ENCODE peak calls at places on chromosome 13, in five cellular contexts. U, L, W, D and Y are unnamed samples.

GRCh38 chr13:76709851-76710250 is 176.4 kb downstream of the KCTD12 start:
- DNase-seq in U (no peak), L (no peak), W (no peak), D (no peak), Y (no peak)

GRCh38 chr13:68540244-68540643 is 1310.1 kb upstream of the PCDH9 start:
- DNase-seq in U (no peak), L (no peak), W (no peak), D (no peak), Y (no peak)

GRCh38 chr13:40452741-40453665 is 213.4 kb downstream of the FOXO1 start:
- DNase-seq in U (no peak), L (no peak), W (peak), D (no peak), Y (no peak)

GRCh38 chr13:114142640-114143490 is 10.4 kb upstream of the RASA3 start:
- DNase-seq in U (peak), L (no peak), W (no peak), D (no peak), Y (no peak)

GRCh38 chr13:41428155-41428554 is 29.2 kb upstream of the RGCC start:
- DNase-seq in U (no peak), L (peak), W (no peak), D (no peak), Y (peak)

GRCh38 chr13:58324130-58324529 is 692.6 kb downstream of the PCDH17 start:
- DNase-seq in U (no peak), L (no peak), W (no peak), D (no peak), Y (no peak)

GRCh38 chr13:95067303-95067702 is 233.9 kb downstream of the ABCC4 start:
- DNase-seq in U (no peak), L (no peak), W (no peak), D (peak), Y (no peak)

GRCh38 chr13:68713394-68713793 is 1394.2 kb upstream of the ATXN8OS start:
- DNase-seq in U (no peak), L (no peak), W (no peak), D (no peak), Y (no peak)

GRCh38 chr13:80000679-80001509 is 340.0 kb downstream of the SPRY2 start:
- DNase-seq in U (no peak), L (no peak), W (no peak), D (no peak), Y (no peak)

GRCh38 chr13:74210693-74211393 is 76.6 kb upstream of the KLF12 start:
- DNase-seq in U (no peak), L (no peak), W (peak), D (no peak), Y (no peak)

GRCh38 chr13:112592647-112593046 is 4.7 kb upstream of the TUBGCP3 start:
- DNase-seq in U (no peak), L (no peak), W (no peak), D (no peak), Y (no peak)

GRCh38 chr13:51370116-51370515 is 30.6 kb downstream of the SERPINE3 start:
- DNase-seq in U (no peak), L (no peak), W (peak), D (no peak), Y (no peak)

GRCh38 chr13:108624108-108624507 is 5.3 kb upstream of the MYO16 start:
- DNase-seq in U (no peak), L (no peak), W (no peak), D (no peak), Y (no peak)

GRCh38 chr13:110412132-110412912 is 105.2 kb downstream of the COL4A2 start:
- DNase-seq in U (peak), L (peak), W (peak), D (peak), Y (peak)

GRCh38 chr13:51122868-51123267 is 11.8 kb upstream of the C13orf42 start:
- DNase-seq in U (no peak), L (no peak), W (no peak), D (peak), Y (no peak)

GRCh38 chr13:40986328-40986856 is 32.7 kb downstream of the ELF1 start:
- DNase-seq in U (no peak), L (no peak), W (peak), D (no peak), Y (no peak)

GRCh38 chr13:43977911-43978310 is 98.2 kb downstream of the LACC1 start:
- DNase-seq in U (no peak), L (no peak), W (no peak), D (peak), Y (no peak)

GRCh38 chr13:106535552-106536243 is at the start of gene EFNB2:
- DNase-seq in U (peak), L (peak), W (peak), D (no peak), Y (peak)

GRCh38 chr13:108915634-108916497 is 286.5 kb downstream of the MYO16 start:
- DNase-seq in U (peak), L (peak), W (peak), D (peak), Y (no peak)

GRCh38 chr13:100382787-100383186 is 205.8 kb downstream of the GGACT start:
- DNase-seq in U (no peak), L (no peak), W (peak), D (no peak), Y (no peak)

GRCh38 chr13:59332966-59333365 is 830.8 kb downstream of the DIAPH3 start:
- DNase-seq in U (no peak), L (no peak), W (no peak), D (no peak), Y (no peak)

GRCh38 chr13:20401958-20402856 is 123.5 kb downstream of the CRYL1 start:
- DNase-seq in U (no peak), L (no peak), W (peak), D (no peak), Y (peak)

GRCh38 chr13:92074658-92075057 is 676.2 kb downstream of the GPC5 start:
- DNase-seq in U (no peak), L (no peak), W (peak), D (no peak), Y (no peak)

GRCh38 chr13:93957371-93957770 is 522.1 kb downstream of the DCT start:
- DNase-seq in U (no peak), L (no peak), W (no peak), D (no peak), Y (no peak)

GRCh38 chr13:111519490-111520170 is 199.2 kb downstream of the TEX29 start:
- DNase-seq in U (no peak), L (no peak), W (no peak), D (no peak), Y (no peak)

GRCh38 chr13:94658926-94659649 is 53.3 kb downstream of the SOX21 start:
- DNase-seq in U (no peak), L (no peak), W (peak), D (no peak), Y (no peak)

GRCh38 chr13:99471231-99472202 is 29.8 kb upstream of the TM9SF2 start:
- DNase-seq in U (no peak), L (no peak), W (no peak), D (no peak), Y (no peak)

GRCh38 chr13:34066344-34066743 is 248.4 kb downstream of the RFC3 start:
- DNase-seq in U (no peak), L (no peak), W (no peak), D (no peak), Y (no peak)

GRCh38 chr13:49410006-49410405 is 33.9 kb downstream of the CAB39L start:
- DNase-seq in U (no peak), L (no peak), W (peak), D (no peak), Y (no peak)

GRCh38 chr13:114101325-114101821 is 31.1 kb downstream of the RASA3 start:
- DNase-seq in U (peak), L (no peak), W (no peak), D (no peak), Y (no peak)

GRCh38 chr13:111667757-111668156 is 347.3 kb downstream of the TEX29 start:
- DNase-seq in U (no peak), L (no peak), W (no peak), D (no peak), Y (peak)

GRCh38 chr13:91817250-91817649 is 418.8 kb downstream of the GPC5 start:
- DNase-seq in U (no peak), L (no peak), W (peak), D (no peak), Y (no peak)

GRCh38 chr13:99275093-99275469 is 16.9 kb upstream of the GPR18 start:
- DNase-seq in U (no peak), L (no peak), W (peak), D (no peak), Y (no peak)

GRCh38 chr13:80716610-80717081 is 375.7 kb upstream of the SPRY2 start:
- DNase-seq in U (peak), L (peak), W (peak), D (no peak), Y (no peak)

GRCh38 chr13:60759499-60759898 is 362.5 kb downstream of the TDRD3 start:
- DNase-seq in U (no peak), L (no peak), W (peak), D (no peak), Y (no peak)

GRCh38 chr13:60755380-60756163 is 358.6 kb downstream of the TDRD3 start:
- DNase-seq in U (no peak), L (no peak), W (no peak), D (no peak), Y (no peak)

GRCh38 chr13:60758637-60759036 is 361.6 kb downstream of the TDRD3 start:
- DNase-seq in U (no peak), L (no peak), W (no peak), D (no peak), Y (no peak)

GRCh38 chr13:60756306-60756705 is 359.3 kb downstream of the TDRD3 start:
- DNase-seq in U (no peak), L (no peak), W (no peak), D (no peak), Y (no peak)

DNA sequence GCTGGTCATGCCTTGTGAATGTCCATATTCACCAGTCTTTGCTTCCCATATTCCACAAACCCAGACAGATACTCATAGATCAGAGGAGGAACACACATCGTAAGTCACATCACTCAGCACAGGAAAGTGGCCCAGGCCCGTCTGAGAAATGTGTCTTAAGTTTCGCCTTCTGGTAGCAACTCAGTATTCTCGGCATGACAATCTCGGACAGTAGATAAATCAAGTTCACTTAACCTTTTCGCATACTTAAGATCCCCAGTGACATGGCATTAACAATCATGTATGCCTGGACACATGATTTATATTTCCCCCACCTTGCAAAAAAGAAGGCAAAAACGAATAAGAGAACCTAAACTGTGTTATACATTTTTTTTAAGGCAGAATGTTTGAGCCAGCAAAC is 360.5 kb downstream of the TDRD3 start:
- DNase-seq in U (no peak), L (no peak), W (no peak), D (no peak), Y (no peak)
- TF ChIP-seq CTCF in U (no peak), L (no peak), W (no peak), D (no peak), Y (no peak)

DNA sequence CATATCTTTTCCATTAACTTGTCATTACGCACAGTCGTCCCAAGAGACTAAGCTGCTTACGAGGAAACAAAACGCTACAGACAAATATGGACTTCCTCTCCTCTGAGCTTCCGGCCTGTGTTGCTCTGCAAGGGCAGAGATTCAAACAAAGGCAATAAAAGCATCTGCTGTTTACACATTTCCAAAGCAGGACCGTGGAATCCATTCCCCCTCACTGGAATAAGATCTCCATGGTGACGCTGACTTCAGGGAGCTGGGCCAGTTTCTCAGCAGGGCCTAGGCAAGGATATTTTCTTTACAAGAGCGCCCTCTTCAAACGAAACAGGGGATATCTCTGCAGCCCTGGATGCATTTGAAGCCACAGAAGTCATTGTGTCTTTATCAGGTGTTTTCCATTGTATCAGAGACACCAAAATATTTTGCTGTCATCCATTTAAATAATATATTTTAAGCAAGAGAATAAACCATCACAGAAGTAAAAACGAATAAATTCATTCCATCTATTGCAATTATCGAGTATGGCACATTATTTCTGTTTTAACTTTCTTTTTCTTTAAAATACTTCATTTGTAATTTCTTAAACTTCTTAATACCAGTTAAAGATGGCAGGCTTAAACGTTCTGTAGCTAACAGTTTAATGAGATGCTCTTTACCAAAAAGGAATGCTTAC is 177.5 kb downstream of the DCLK1 start:
- DNase-seq in U (peak), L (peak), W (peak), D (peak), Y (peak)
- TF ChIP-seq CTCF in U (peak), L (peak), W (peak), D (peak), Y (peak)

GRCh38 chr13:42733046-42733445 is 48.3 kb upstream of the FAM216B start:
- DNase-seq in U (no peak), L (no peak), W (no peak), D (no peak), Y (no peak)

GRCh38 chr13:42722883-42723539 is 58.4 kb upstream of the FAM216B start:
- DNase-seq in U (no peak), L (no peak), W (no peak), D (no peak), Y (no peak)

GRCh38 chr13:42729857-42730402 is 51.5 kb upstream of the FAM216B start:
- DNase-seq in U (no peak), L (no peak), W (no peak), D (no peak), Y (no peak)

GRCh38 chr13:42732073-42732472 is 49.3 kb upstream of the FAM216B start:
- DNase-seq in U (no peak), L (no peak), W (no peak), D (no peak), Y (no peak)

GRCh38 chr13:42728507-42729180 is 52.7 kb upstream of the FAM216B start:
- DNase-seq in U (no peak), L (no peak), W (peak), D (no peak), Y (no peak)
- TF ChIP-seq CTCF in U (no peak), L (no peak), W (no peak), D (no peak), Y (no peak)

GRCh38 chr13:52706074-52706473 is 33.5 kb downstream of the CNMD start:
- DNase-seq in U (no peak), L (no peak), W (no peak), D (no peak), Y (no peak)

GRCh38 chr13:52711277-52711676 is 28.3 kb downstream of the CNMD start:
- DNase-seq in U (no peak), L (no peak), W (no peak), D (no peak), Y (no peak)

GRCh38 chr13:52703482-52703881 is 36.1 kb downstream of the CNMD start:
- DNase-seq in U (no peak), L (no peak), W (no peak), D (no peak), Y (no peak)

GRCh38 chr13:52701728-52702480 is 37.7 kb downstream of the CNMD start:
- DNase-seq in U (no peak), L (no peak), W (no peak), D (no peak), Y (no peak)

DNA sequence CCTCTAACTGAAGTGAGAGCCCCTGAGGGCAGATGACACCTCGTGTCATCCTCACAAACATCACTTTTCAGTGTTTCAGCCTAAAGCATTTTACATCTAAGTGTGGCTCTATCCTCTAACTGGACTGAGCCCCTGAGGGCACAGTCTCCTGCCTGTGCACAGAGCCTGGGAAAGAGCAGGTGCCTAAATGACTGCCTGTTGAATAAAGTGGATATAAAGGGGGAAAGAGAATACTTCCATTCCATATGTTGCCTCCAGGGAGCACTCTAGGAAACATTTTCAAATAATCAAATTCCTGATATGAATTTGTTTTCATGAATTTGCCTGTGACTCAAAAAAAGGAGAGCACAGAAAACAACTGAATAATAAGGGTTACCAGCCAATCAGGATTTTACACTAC is 32.2 kb downstream of the CNMD start:
- DNase-seq in U (no peak), L (no peak), W (peak), D (no peak), Y (no peak)
- TF ChIP-seq CTCF in U (no peak), L (no peak), W (peak), D (no peak), Y (no peak)

GRCh38 chr13:24680258-24680920 is at the start of gene ATP12A:
- DNase-seq in U (no peak), L (no peak), W (no peak), D (no peak), Y (no peak)
- TF ChIP-seq CTCF in U (peak), L (no peak), W (peak), D (no peak), Y (no peak)

GRCh38 chr13:38637576-38637975 is 49.3 kb upstream of the FREM2 start:
- DNase-seq in U (no peak), L (no peak), W (no peak), D (no peak), Y (no peak)

GRCh38 chr13:38636756-38637155 is 50.1 kb upstream of the FREM2 start:
- DNase-seq in U (no peak), L (no peak), W (no peak), D (no peak), Y (no peak)

GRCh38 chr13:38636106-38636505 is 50.8 kb upstream of the FREM2 start:
- DNase-seq in U (no peak), L (no peak), W (no peak), D (no peak), Y (no peak)

GRCh38 chr13:38641164-38641948 is 45.5 kb upstream of the FREM2 start:
- DNase-seq in U (no peak), L (no peak), W (peak), D (no peak), Y (no peak)
- TF ChIP-seq CTCF in U (peak), L (no peak), W (peak), D (no peak), Y (peak)